ENCODE peak calls at places on chromosomes 13 and 19, in nine cellular contexts. One of them, this sample, is unnamed.

GRCh38 chr19:40139533-40140287 is 49.0 kb upstream of the ZNF780A start:
- DNase-seq in AG09319: peak
- DNase-seq in lower lobe of right lung: no peak
- DNase-seq in foreskin fibroblast: peak
- DNase-seq in HTR-8/SVneo: peak
- DNase-seq in CD4-positive, alpha-beta T cell: no peak
- DNase-seq in left ventricle myocardium inferior: no peak
- DNase-seq in progenitor cell of endocrine pancreas: no peak
- DNase-seq in AG08395: peak
- DNase-seq in this sample: no peak

GRCh38 chr13:27919934-27920676 is at the start of gene PDX1:
- DNase-seq in progenitor cell of endocrine pancreas: peak
- DNase-seq in AG08395: no peak
- DNase-seq in lower lobe of right lung: no peak
- DNase-seq in HTR-8/SVneo: peak
- DNase-seq in AG09319: no peak
- DNase-seq in CD4-positive, alpha-beta T cell: no peak
- DNase-seq in foreskin fibroblast: no peak
- DNase-seq in left ventricle myocardium inferior: peak
- DNase-seq in this sample: peak

GRCh38 chr19:15177269-15178116 is 23.3 kb downstream of the NOTCH3 start:
- DNase-seq in HTR-8/SVneo: peak
- DNase-seq in left ventricle myocardium inferior: peak
- DNase-seq in foreskin fibroblast: peak
- DNase-seq in progenitor cell of endocrine pancreas: peak
- DNase-seq in lower lobe of right lung: peak
- DNase-seq in AG09319: peak
- DNase-seq in CD4-positive, alpha-beta T cell: peak
- DNase-seq in AG08395: peak
- DNase-seq in this sample: no peak

GRCh38 chr19:52322429-52322828 is 13.6 kb upstream of the ZNF610 start:
- DNase-seq in AG08395: no peak
- DNase-seq in left ventricle myocardium inferior: no peak
- DNase-seq in progenitor cell of endocrine pancreas: no peak
- DNase-seq in HTR-8/SVneo: no peak
- DNase-seq in lower lobe of right lung: no peak
- DNase-seq in AG09319: no peak
- DNase-seq in foreskin fibroblast: no peak
- DNase-seq in CD4-positive, alpha-beta T cell: no peak
- DNase-seq in this sample: no peak

GRCh38 chr19:12779162-12779993 is 4.0 kb upstream of the HOOK2 start:
- DNase-seq in progenitor cell of endocrine pancreas: no peak
- DNase-seq in lower lobe of right lung: no peak
- DNase-seq in AG08395: peak
- DNase-seq in AG09319: peak
- DNase-seq in foreskin fibroblast: peak
- DNase-seq in CD4-positive, alpha-beta T cell: no peak
- DNase-seq in left ventricle myocardium inferior: peak
- DNase-seq in HTR-8/SVneo: no peak
- DNase-seq in this sample: no peak

GRCh38 chr13:32080328-32080744 is 48.8 kb downstream of the FRY start:
- DNase-seq in HTR-8/SVneo: no peak
- DNase-seq in CD4-positive, alpha-beta T cell: no peak
- DNase-seq in foreskin fibroblast: no peak
- DNase-seq in AG08395: no peak
- DNase-seq in progenitor cell of endocrine pancreas: no peak
- DNase-seq in lower lobe of right lung: no peak
- DNase-seq in left ventricle myocardium inferior: no peak
- DNase-seq in AG09319: no peak
- DNase-seq in this sample: no peak

GRCh38 chr13:78319101-78319627 is 284.2 kb downstream of the POU4F1 start:
- DNase-seq in lower lobe of right lung: no peak
- DNase-seq in AG09319: no peak
- DNase-seq in foreskin fibroblast: no peak
- DNase-seq in progenitor cell of endocrine pancreas: no peak
- DNase-seq in CD4-positive, alpha-beta T cell: no peak
- DNase-seq in AG08395: no peak
- DNase-seq in HTR-8/SVneo: no peak
- DNase-seq in left ventricle myocardium inferior: no peak
- DNase-seq in this sample: no peak

GRCh38 chr13:113013878-113014751 is 45.1 kb downstream of the MCF2L start:
- DNase-seq in progenitor cell of endocrine pancreas: no peak
- DNase-seq in left ventricle myocardium inferior: no peak
- DNase-seq in AG08395: no peak
- DNase-seq in foreskin fibroblast: no peak
- DNase-seq in lower lobe of right lung: peak
- DNase-seq in AG09319: no peak
- DNase-seq in CD4-positive, alpha-beta T cell: no peak
- DNase-seq in HTR-8/SVneo: no peak
- DNase-seq in this sample: no peak

GRCh38 chr19:47124937-47125668 is 5.5 kb upstream of the SAE1 start:
- DNase-seq in foreskin fibroblast: peak
- DNase-seq in HTR-8/SVneo: peak
- DNase-seq in progenitor cell of endocrine pancreas: peak
- DNase-seq in AG08395: peak
- DNase-seq in left ventricle myocardium inferior: no peak
- DNase-seq in AG09319: no peak
- DNase-seq in lower lobe of right lung: no peak
- DNase-seq in CD4-positive, alpha-beta T cell: no peak
- DNase-seq in this sample: peak

GRCh38 chr13:113405481-113406300 is 41.8 kb upstream of the GRTP1 start:
- DNase-seq in left ventricle myocardium inferior: no peak
- DNase-seq in HTR-8/SVneo: no peak
- DNase-seq in CD4-positive, alpha-beta T cell: no peak
- DNase-seq in foreskin fibroblast: no peak
- DNase-seq in AG09319: no peak
- DNase-seq in AG08395: no peak
- DNase-seq in lower lobe of right lung: no peak
- DNase-seq in progenitor cell of endocrine pancreas: no peak
- DNase-seq in this sample: no peak

GRCh38 chr19:13841339-13842293 is 35.3 kb upstream of the NANOS3 start:
- DNase-seq in AG08395: peak
- DNase-seq in AG09319: no peak
- DNase-seq in CD4-positive, alpha-beta T cell: no peak
- DNase-seq in progenitor cell of endocrine pancreas: no peak
- DNase-seq in left ventricle myocardium inferior: no peak
- DNase-seq in HTR-8/SVneo: no peak
- DNase-seq in lower lobe of right lung: peak
- DNase-seq in foreskin fibroblast: no peak
- DNase-seq in this sample: no peak

GRCh38 chr19:33339750-33340029 is 33.8 kb upstream of the CEBPG start:
- DNase-seq in left ventricle myocardium inferior: no peak
- DNase-seq in CD4-positive, alpha-beta T cell: no peak
- DNase-seq in foreskin fibroblast: no peak
- DNase-seq in HTR-8/SVneo: no peak
- DNase-seq in progenitor cell of endocrine pancreas: no peak
- DNase-seq in AG09319: no peak
- DNase-seq in AG08395: no peak
- DNase-seq in lower lobe of right lung: no peak
- DNase-seq in this sample: no peak

GRCh38 chr13:47112205-47112896 is 215.5 kb upstream of the HTR2A start:
- DNase-seq in left ventricle myocardium inferior: no peak
- DNase-seq in foreskin fibroblast: peak
- DNase-seq in progenitor cell of endocrine pancreas: no peak
- DNase-seq in AG09319: no peak
- DNase-seq in AG08395: peak
- DNase-seq in HTR-8/SVneo: no peak
- DNase-seq in lower lobe of right lung: no peak
- DNase-seq in CD4-positive, alpha-beta T cell: no peak
- DNase-seq in this sample: no peak

GRCh38 chr13:73025212-73026012 is 33.4 kb upstream of the KLF5 start:
- DNase-seq in AG09319: no peak
- DNase-seq in AG08395: no peak
- DNase-seq in lower lobe of right lung: no peak
- DNase-seq in left ventricle myocardium inferior: no peak
- DNase-seq in CD4-positive, alpha-beta T cell: no peak
- DNase-seq in foreskin fibroblast: no peak
- DNase-seq in HTR-8/SVneo: no peak
- DNase-seq in progenitor cell of endocrine pancreas: no peak
- DNase-seq in this sample: no peak

GRCh38 chr19:55197531-55197930 is 11.8 kb downstream of the PTPRH start:
- DNase-seq in left ventricle myocardium inferior: no peak
- DNase-seq in progenitor cell of endocrine pancreas: no peak
- DNase-seq in foreskin fibroblast: no peak
- DNase-seq in CD4-positive, alpha-beta T cell: no peak
- DNase-seq in AG09319: no peak
- DNase-seq in AG08395: no peak
- DNase-seq in lower lobe of right lung: no peak
- DNase-seq in HTR-8/SVneo: no peak
- DNase-seq in this sample: no peak

GRCh38 chr19:21483589-21484170 is 21.7 kb upstream of the ZNF429 start:
- DNase-seq in AG08395: no peak
- DNase-seq in AG09319: no peak
- DNase-seq in lower lobe of right lung: peak
- DNase-seq in foreskin fibroblast: no peak
- DNase-seq in CD4-positive, alpha-beta T cell: peak
- DNase-seq in left ventricle myocardium inferior: peak
- DNase-seq in progenitor cell of endocrine pancreas: no peak
- DNase-seq in HTR-8/SVneo: no peak
- DNase-seq in this sample: no peak

This sample was measured in NCI-H1048.